ENCODE peak calls at places on chromosomes 7 and 10, in six cellular contexts. One of them, this sample, is unnamed.
A peak's percentile ranks its signal among the peaks of the same experiment; 100 is the strongest.

GRCh38 chr7:33452805-33453502 is 323.6 kb downstream of the BBS9 start:
- DNase-seq in body of pancreas: no peak
- DNase-seq in lung: no peak
- DNase-seq in mucosa of descending colon: no peak
- DNase-seq in kidney epithelial cell: no peak
- DNase-seq in Peyer's patch: no peak
- DNase-seq in this sample: no peak

GRCh38 chr7:64807731-64808365 is 13.6 kb downstream of the ZNF138 start:
- DNase-seq in body of pancreas: no peak
- DNase-seq in mucosa of descending colon: no peak
- DNase-seq in Peyer's patch: no peak
- DNase-seq in lung: no peak
- DNase-seq in kidney epithelial cell: no peak
- DNase-seq in this sample: no peak

GRCh38 chr7:64636386-64636785 is 29.5 kb upstream of the ZNF107 start:
- DNase-seq in kidney epithelial cell: no peak
- DNase-seq in lung: no peak
- DNase-seq in mucosa of descending colon: no peak
- DNase-seq in Peyer's patch: no peak
- DNase-seq in body of pancreas: no peak
- DNase-seq in this sample: no peak

GRCh38 chr7:118286131-118286530 is 61.6 kb downstream of the ANKRD7 start:
- DNase-seq in lung: no peak
- DNase-seq in kidney epithelial cell: no peak
- DNase-seq in Peyer's patch: no peak
- DNase-seq in mucosa of descending colon: no peak
- DNase-seq in body of pancreas: no peak
- DNase-seq in this sample: no peak

GRCh38 chr7:159022238-159022993 is 122.3 kb downstream of the VIPR2 start:
- DNase-seq in mucosa of descending colon: no peak
- DNase-seq in body of pancreas: peak; percentile 40
- DNase-seq in lung: no peak
- DNase-seq in kidney epithelial cell: no peak
- DNase-seq in Peyer's patch: no peak
- DNase-seq in this sample: no peak

GRCh38 chr7:63040966-63041610 is 957.6 kb upstream of the ZNF722 start:
- DNase-seq in Peyer's patch: no peak
- DNase-seq in mucosa of descending colon: no peak
- DNase-seq in lung: no peak
- DNase-seq in body of pancreas: no peak
- DNase-seq in kidney epithelial cell: no peak
- DNase-seq in this sample: no peak

GRCh38 chr10:17507538-17507937 is 53.1 kb upstream of the ST8SIA6 start:
- DNase-seq in lung: no peak
- DNase-seq in body of pancreas: no peak
- DNase-seq in mucosa of descending colon: no peak
- DNase-seq in kidney epithelial cell: no peak
- DNase-seq in Peyer's patch: no peak
- DNase-seq in this sample: no peak

GRCh38 chr7:47572101-47572460 is 9.8 kb downstream of the TNS3 start:
- DNase-seq in body of pancreas: no peak
- DNase-seq in Peyer's patch: no peak
- DNase-seq in lung: no peak
- DNase-seq in mucosa of descending colon: peak; percentile 63
- DNase-seq in kidney epithelial cell: no peak
- DNase-seq in this sample: no peak

GRCh38 chr10:15842493-15843169 is 17.7 kb downstream of the MINDY3 start:
- DNase-seq in kidney epithelial cell: no peak
- DNase-seq in mucosa of descending colon: no peak
- DNase-seq in lung: no peak
- DNase-seq in Peyer's patch: no peak
- DNase-seq in body of pancreas: no peak
- DNase-seq in this sample: no peak

GRCh38 chr7:128827248-128827958 is 2.8 kb upstream of the FLNC start:
- DNase-seq in lung: no peak
- DNase-seq in Peyer's patch: no peak
- DNase-seq in mucosa of descending colon: no peak
- DNase-seq in kidney epithelial cell: no peak
- DNase-seq in body of pancreas: no peak
- DNase-seq in this sample: peak; percentile 92
- H3K4me3 ChIP-seq in lung: no peak overlapping the region
- H3K4me3 ChIP-seq in Peyer's patch: no peak overlapping the region
- H3K4me3 ChIP-seq in mucosa of descending colon: no peak overlapping the region
- H3K4me3 ChIP-seq in kidney epithelial cell: no peak overlapping the region
- H3K4me3 ChIP-seq in body of pancreas: no peak overlapping the region
- H3K4me3 ChIP-seq in this sample: no peak overlapping the region

GRCh38 chr10:71771821-71772617 is 1.3 kb downstream of the VSIR start:
- DNase-seq in body of pancreas: peak; percentile 67
- DNase-seq in mucosa of descending colon: peak; percentile 56
- DNase-seq in kidney epithelial cell: no peak
- DNase-seq in Peyer's patch: peak; percentile 57
- DNase-seq in lung: peak; percentile 74
- DNase-seq in this sample: peak; percentile 88
- H3K4me3 ChIP-seq in body of pancreas: no peak overlapping the region
- H3K4me3 ChIP-seq in mucosa of descending colon: no peak overlapping the region
- H3K4me3 ChIP-seq in kidney epithelial cell: no peak overlapping the region
- H3K4me3 ChIP-seq in Peyer's patch: peak overlapping the region; percentile 92
- H3K4me3 ChIP-seq in lung: peak overlapping the region; percentile 80
- H3K4me3 ChIP-seq in this sample: peak overlapping the region; percentile 78

GRCh38 chr7:46215987-46216567 is 295.0 kb upstream of the IGFBP3 start:
- DNase-seq in Peyer's patch: no peak
- DNase-seq in kidney epithelial cell: no peak
- DNase-seq in mucosa of descending colon: no peak
- DNase-seq in body of pancreas: peak; percentile 80
- DNase-seq in lung: no peak
- DNase-seq in this sample: no peak

GRCh38 chr7:46218461-46219202 is 297.6 kb upstream of the IGFBP3 start:
- DNase-seq in lung: no peak
- DNase-seq in Peyer's patch: no peak
- DNase-seq in kidney epithelial cell: no peak
- DNase-seq in mucosa of descending colon: no peak
- DNase-seq in body of pancreas: no peak
- DNase-seq in this sample: no peak

GRCh38 chr7:46214526-46214925 is 293.5 kb upstream of the IGFBP3 start:
- DNase-seq in body of pancreas: no peak
- DNase-seq in lung: no peak
- DNase-seq in mucosa of descending colon: no peak
- DNase-seq in kidney epithelial cell: no peak
- DNase-seq in Peyer's patch: no peak
- DNase-seq in this sample: no peak

DNA sequence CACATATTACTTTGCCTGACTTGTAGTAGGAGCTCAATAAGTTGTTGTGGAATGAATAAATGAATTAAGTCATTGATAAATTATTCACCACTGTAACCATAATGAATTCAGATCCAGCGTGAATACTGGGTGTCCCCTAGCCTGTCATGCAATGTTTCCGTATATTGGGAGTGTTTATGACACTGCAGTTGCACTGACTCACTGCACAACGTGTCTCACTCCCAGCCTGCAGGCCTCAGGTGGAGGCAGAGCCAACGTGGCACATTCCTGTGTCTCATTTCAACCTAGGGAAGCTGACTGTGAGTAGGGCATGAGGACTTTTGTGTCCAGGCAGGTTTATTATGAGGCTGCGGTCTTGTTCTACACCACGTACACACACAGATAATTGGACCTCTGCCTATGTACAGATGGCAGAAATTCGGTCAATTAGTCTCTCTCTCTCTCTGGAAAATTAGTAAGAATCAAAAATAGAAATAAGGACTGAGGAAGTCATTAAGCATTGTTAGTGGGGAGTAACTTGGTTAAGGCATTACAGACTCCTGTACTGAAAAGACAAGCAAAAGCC is 299.1 kb upstream of the IGFBP3 start:
- DNase-seq in Peyer's patch: peak; percentile 69
- DNase-seq in lung: no peak
- DNase-seq in body of pancreas: no peak
- DNase-seq in mucosa of descending colon: no peak
- DNase-seq in kidney epithelial cell: peak; percentile 72
- DNase-seq in this sample: peak; percentile 9
- H3K4me3 ChIP-seq in Peyer's patch: no peak overlapping the region
- H3K4me3 ChIP-seq in lung: no peak overlapping the region
- H3K4me3 ChIP-seq in body of pancreas: no peak overlapping the region
- H3K4me3 ChIP-seq in mucosa of descending colon: no peak overlapping the region
- H3K4me3 ChIP-seq in kidney epithelial cell: no peak overlapping the region
- H3K4me3 ChIP-seq in this sample: no peak overlapping the region

GRCh38 chr7:1176891-1177373 is 16.9 kb upstream of the ZFAND2A start:
- DNase-seq in Peyer's patch: peak; percentile 85
- DNase-seq in kidney epithelial cell: no peak
- DNase-seq in mucosa of descending colon: peak; percentile 91
- DNase-seq in body of pancreas: peak; percentile 68
- DNase-seq in lung: peak; percentile 78
- DNase-seq in this sample: peak; percentile 66

GRCh38 chr7:1175597-1175966 is 15.6 kb upstream of the ZFAND2A start:
- DNase-seq in lung: no peak
- DNase-seq in Peyer's patch: no peak
- DNase-seq in kidney epithelial cell: no peak
- DNase-seq in mucosa of descending colon: no peak
- DNase-seq in body of pancreas: no peak
- DNase-seq in this sample: no peak

GRCh38 chr7:1174881-1175596 is 15.0 kb upstream of the ZFAND2A start:
- DNase-seq in body of pancreas: no peak
- DNase-seq in kidney epithelial cell: no peak
- DNase-seq in mucosa of descending colon: no peak
- DNase-seq in lung: no peak
- DNase-seq in Peyer's patch: no peak
- DNase-seq in this sample: no peak

GRCh38 chr7:1172666-1173523 is 12.9 kb upstream of the ZFAND2A start:
- DNase-seq in body of pancreas: no peak
- DNase-seq in mucosa of descending colon: no peak
- DNase-seq in kidney epithelial cell: no peak
- DNase-seq in Peyer's patch: no peak
- DNase-seq in lung: no peak
- DNase-seq in this sample: no peak

DNA sequence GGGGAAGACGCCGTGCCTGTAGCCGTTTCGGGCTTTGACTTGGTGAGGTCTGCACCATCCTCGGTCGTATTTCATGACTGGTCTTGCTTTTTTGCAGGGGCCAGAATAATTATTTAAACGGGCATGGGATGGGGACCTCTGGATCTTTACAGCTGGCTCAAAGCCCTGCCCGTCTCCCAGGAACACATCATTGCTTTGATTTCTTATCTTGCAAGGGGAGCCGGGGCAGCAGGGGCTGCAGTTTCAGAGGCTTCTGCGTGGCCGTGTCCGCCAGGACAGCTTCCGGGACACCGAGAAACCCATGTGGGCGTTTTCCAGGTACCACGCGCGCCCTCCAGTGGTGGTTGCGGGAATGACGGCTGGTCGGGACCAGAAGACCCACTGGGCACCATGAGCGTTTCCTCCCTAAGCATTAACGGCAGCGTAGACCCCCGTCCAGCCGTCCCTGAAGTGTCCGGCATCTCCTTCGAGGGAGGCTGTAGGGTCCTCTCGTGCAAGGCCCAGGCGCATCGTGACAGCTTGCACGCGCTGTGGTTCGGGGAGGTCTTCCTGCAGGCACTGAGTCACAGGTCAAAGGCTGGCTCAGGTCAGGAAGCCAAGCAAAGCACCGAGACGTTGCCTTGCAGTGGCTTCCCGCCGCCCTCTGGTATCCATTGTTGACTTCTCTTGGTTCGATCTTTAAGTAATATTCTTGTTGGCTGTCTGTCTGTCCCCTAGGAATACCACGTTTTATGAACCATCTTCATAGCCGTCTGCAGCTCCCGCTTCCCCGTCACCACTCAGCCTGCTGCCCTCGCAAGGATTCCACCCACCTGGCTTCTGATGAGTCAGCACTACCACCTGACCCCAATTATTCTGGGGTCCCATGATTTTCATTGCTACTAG is 16.2 kb upstream of the ZFAND2A start:
- DNase-seq in kidney epithelial cell: no peak
- DNase-seq in mucosa of descending colon: peak; percentile 93
- DNase-seq in lung: peak; percentile 83
- DNase-seq in Peyer's patch: peak; percentile 91
- DNase-seq in body of pancreas: peak; percentile 83
- DNase-seq in this sample: peak; percentile 76
- H3K4me3 ChIP-seq in kidney epithelial cell: peak overlapping the region; percentile 11
- H3K4me3 ChIP-seq in mucosa of descending colon: no peak overlapping the region
- H3K4me3 ChIP-seq in lung: no peak overlapping the region
- H3K4me3 ChIP-seq in Peyer's patch: peak overlapping the region; percentile 29
- H3K4me3 ChIP-seq in body of pancreas: no peak overlapping the region
- H3K4me3 ChIP-seq in this sample: peak overlapping the region; percentile 19

DNA sequence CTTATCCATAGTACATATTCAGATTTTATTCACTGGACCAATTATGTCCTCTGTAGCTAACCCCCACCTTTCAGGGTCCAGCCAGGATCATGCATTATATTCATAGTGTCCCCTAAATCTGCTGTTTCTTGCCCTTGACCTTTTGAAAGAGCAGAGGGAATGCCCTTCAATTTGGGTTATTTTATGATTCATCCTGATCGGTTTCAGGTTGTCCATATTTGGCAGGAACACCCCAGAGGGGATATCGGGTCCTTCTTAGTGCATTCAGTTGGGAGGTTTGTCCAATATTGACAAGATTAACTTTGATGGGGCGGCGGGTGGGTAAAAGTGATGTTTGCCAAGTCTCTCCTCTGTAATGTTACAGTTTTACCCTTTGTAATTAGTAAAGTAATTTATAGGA is 60.9 kb downstream of the SHH start:
- DNase-seq in Peyer's patch: no peak
- DNase-seq in kidney epithelial cell: no peak
- DNase-seq in body of pancreas: no peak
- DNase-seq in mucosa of descending colon: no peak
- DNase-seq in lung: no peak
- DNase-seq in this sample: no peak
- H3K4me3 ChIP-seq in Peyer's patch: no peak overlapping the region
- H3K4me3 ChIP-seq in kidney epithelial cell: no peak overlapping the region
- H3K4me3 ChIP-seq in body of pancreas: no peak overlapping the region
- H3K4me3 ChIP-seq in mucosa of descending colon: no peak overlapping the region
- H3K4me3 ChIP-seq in lung: no peak overlapping the region
- H3K4me3 ChIP-seq in this sample: no peak overlapping the region

GRCh38 chr7:20798694-20799121 is 12.0 kb upstream of the SP8 start:
- DNase-seq in Peyer's patch: no peak
- DNase-seq in lung: no peak
- DNase-seq in mucosa of descending colon: no peak
- DNase-seq in body of pancreas: no peak
- DNase-seq in kidney epithelial cell: no peak
- DNase-seq in this sample: no peak
- H3K4me3 ChIP-seq in Peyer's patch: peak overlapping the region; percentile 50
- H3K4me3 ChIP-seq in lung: no peak overlapping the region
- H3K4me3 ChIP-seq in mucosa of descending colon: no peak overlapping the region
- H3K4me3 ChIP-seq in body of pancreas: no peak overlapping the region
- H3K4me3 ChIP-seq in kidney epithelial cell: no peak overlapping the region
- H3K4me3 ChIP-seq in this sample: peak overlapping the region; percentile 64

This sample was measured in MG63.